ENCODE peak calls at places on chromosomes 16 and 17, in eight cellular contexts. L is SK-N-SH, P is HCT116, J is A549, T is GM12878, G is K562, M is GM23338, I is HepG2. R is an unnamed sample. For H3K4me1, the result is how much of the 10 kb centered on the place peaks cover.

GRCh38 chr16:69064164-69064563 is 41.3 kb upstream of the HAS3 start:
- DNase-seq in P (peak), G (no peak), I (no peak), M (no peak), L (no peak), T (no peak), J (peak), R (peak)

GRCh38 chr17:57852955-57853328 is 3.1 kb upstream of the MRPS23 start:
- DNase-seq in M (no peak), P (no peak), G (no peak), J (no peak), L (no peak), I (no peak), T (no peak), R (no peak)

GRCh38 chr16:87847785-87848675 is 21.3 kb downstream of the SLC7A5 start:
- DNase-seq in P (no peak), J (no peak), M (no peak), L (no peak), G (no peak), I (peak), T (no peak), R (no peak)

GRCh38 chr17:63961355-63962207 is 11.1 kb downstream of the SCN4A start:
- DNase-seq in I (peak), T (no peak), M (peak), J (peak), L (peak), G (peak), P (peak), R (no peak)

GRCh38 chr17:2971851-2972250 is 91.6 kb downstream of the OR1D5 start:
- DNase-seq in J (no peak), I (no peak), P (no peak), M (no peak), T (no peak), L (no peak), G (no peak), R (no peak)

GRCh38 chr17:53979991-53980390 is 157.3 kb downstream of the KIF2B start:
- DNase-seq in G (no peak), P (no peak), J (no peak), T (no peak), M (peak), I (no peak), L (no peak), R (no peak)

GRCh38 chr17:79615926-79616325 is 5.1 kb upstream of the RBFOX3 start:
- DNase-seq in L (no peak), M (no peak), J (no peak), P (no peak), G (no peak), T (no peak), I (no peak), R (no peak)

GRCh38 chr17:45307290-45308015 is 9.4 kb downstream of the MAP3K14 start:
- DNase-seq in G (no peak), J (peak), L (no peak), T (peak), I (no peak), P (no peak), M (no peak), R (no peak)

GRCh38 chr16:47316686-47317085 is 144.2 kb downstream of the ITFG1 start:
- DNase-seq in P (no peak), L (no peak), M (no peak), J (no peak), T (no peak), G (no peak), I (no peak), R (no peak)

GRCh38 chr17:64398330-64398729 is 7.7 kb upstream of the PECAM1 start:
- DNase-seq in P (no peak), J (no peak), G (no peak), L (no peak), I (no peak), M (no peak), T (no peak), R (no peak)

GRCh38 chr17:77692571-77693161 is 265.8 kb upstream of the TNRC6C start:
- DNase-seq in T (no peak), M (no peak), L (no peak), J (no peak), G (no peak), P (no peak), I (no peak), R (no peak)

DNA sequence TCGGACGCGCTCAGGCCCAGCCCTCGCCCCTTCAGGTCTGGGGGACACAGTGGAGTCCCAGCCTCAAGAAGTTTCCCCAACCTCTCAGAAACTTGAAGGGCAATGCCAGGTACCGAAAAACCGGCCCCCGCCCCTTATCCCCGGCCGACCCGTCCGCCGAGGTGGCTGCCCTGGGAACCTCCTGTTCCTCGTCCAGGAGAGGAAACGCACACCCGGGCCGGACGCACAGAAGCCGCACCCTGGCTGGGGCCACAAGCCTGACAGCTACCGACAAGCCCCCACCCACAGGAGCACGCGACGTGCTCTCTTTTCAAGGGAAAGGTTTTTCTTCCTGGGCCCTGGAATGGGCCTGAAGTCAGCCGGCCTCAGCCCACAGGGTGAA is 37.2 kb downstream of the CBFA2T3 start:
- DNase-seq in I (no peak), J (no peak), G (no peak), T (no peak), L (no peak), M (peak), P (no peak), R (no peak)
- H3K4me1 ChIP-seq in I (under half), J (under half), G (half or more), T (under half), L (under half), M (under half), P (under half), R (under half)

GRCh38 chr17:55420776-55421178 is 858 bp downstream of the MMD start:
- DNase-seq in G (peak), I (no peak), M (peak), T (no peak), L (peak), P (no peak), J (no peak), R (no peak)
- TF ChIP-seq REST in G (no peak), I (no peak), M (no peak), T (no peak), L (no peak), P (no peak), J (no peak), R (no peak)

GRCh38 chr16:3792472-3793012 is 75.2 kb upstream of the TRAP1 start:
- DNase-seq in L (no peak), I (no peak), G (no peak), M (no peak), T (no peak), P (no peak), J (no peak), R (no peak)

GRCh38 chr16:3789375-3790067 is 72.2 kb upstream of the TRAP1 start:
- DNase-seq in T (peak), I (no peak), P (no peak), J (no peak), G (no peak), M (no peak), L (no peak), R (no peak)

GRCh38 chr16:3788711-3789374 is 71.5 kb upstream of the TRAP1 start:
- DNase-seq in G (no peak), T (no peak), P (no peak), I (no peak), L (no peak), M (no peak), J (no peak), R (no peak)

GRCh38 chr16:3793161-3793576 is 75.8 kb upstream of the TRAP1 start:
- DNase-seq in T (no peak), J (peak), L (no peak), G (no peak), M (peak), P (no peak), I (no peak), R (no peak)

GRCh38 chr16:3791701-3792100 is 74.4 kb upstream of the TRAP1 start:
- DNase-seq in P (no peak), M (no peak), J (no peak), G (no peak), I (no peak), T (no peak), L (no peak), R (no peak)
- H3K4me1 ChIP-seq in P (under half), M (under half), J (under half), G (under half), I (under half), T (under half), L (under half), R (under half)

GRCh38 chr16:15643453-15644305 is 725 bp upstream of the MARF1 start:
- DNase-seq in J (peak), M (peak), L (peak), I (peak), T (no peak), G (no peak), P (peak), R (peak)
- TF ChIP-seq REST in J (no peak), M (no peak), L (no peak), I (no peak), T (no peak), G (peak), P (no peak), R (no peak)

GRCh38 chr17:27564463-27564862 is 66.5 kb upstream of the LGALS9 start:
- DNase-seq in L (no peak), T (no peak), G (peak), J (no peak), I (no peak), M (no peak), P (no peak), R (no peak)
- H3K4me1 ChIP-seq in L (under half), T (under half), G (under half), J (half or more), I (under half), M (under half), P (under half), R (under half)

GRCh38 chr17:62794666-62794971 is 13.5 kb downstream of the MARCHF10 start:
- DNase-seq in T (no peak), J (no peak), I (no peak), L (no peak), G (no peak), P (no peak), M (no peak), R (no peak)

GRCh38 chr17:62793919-62794665 is 14.0 kb downstream of the MARCHF10 start:
- DNase-seq in J (no peak), P (no peak), T (no peak), I (no peak), L (no peak), M (no peak), G (no peak), R (no peak)

GRCh38 chr17:62792122-62792800 is 15.9 kb downstream of the MARCHF10 start:
- DNase-seq in G (no peak), J (peak), M (no peak), T (no peak), L (no peak), P (peak), I (peak), R (peak)

GRCh38 chr17:62790554-62790953 is 17.6 kb downstream of the MARCHF10 start:
- DNase-seq in L (no peak), T (no peak), J (peak), G (no peak), P (no peak), I (no peak), M (no peak), R (peak)

DNA sequence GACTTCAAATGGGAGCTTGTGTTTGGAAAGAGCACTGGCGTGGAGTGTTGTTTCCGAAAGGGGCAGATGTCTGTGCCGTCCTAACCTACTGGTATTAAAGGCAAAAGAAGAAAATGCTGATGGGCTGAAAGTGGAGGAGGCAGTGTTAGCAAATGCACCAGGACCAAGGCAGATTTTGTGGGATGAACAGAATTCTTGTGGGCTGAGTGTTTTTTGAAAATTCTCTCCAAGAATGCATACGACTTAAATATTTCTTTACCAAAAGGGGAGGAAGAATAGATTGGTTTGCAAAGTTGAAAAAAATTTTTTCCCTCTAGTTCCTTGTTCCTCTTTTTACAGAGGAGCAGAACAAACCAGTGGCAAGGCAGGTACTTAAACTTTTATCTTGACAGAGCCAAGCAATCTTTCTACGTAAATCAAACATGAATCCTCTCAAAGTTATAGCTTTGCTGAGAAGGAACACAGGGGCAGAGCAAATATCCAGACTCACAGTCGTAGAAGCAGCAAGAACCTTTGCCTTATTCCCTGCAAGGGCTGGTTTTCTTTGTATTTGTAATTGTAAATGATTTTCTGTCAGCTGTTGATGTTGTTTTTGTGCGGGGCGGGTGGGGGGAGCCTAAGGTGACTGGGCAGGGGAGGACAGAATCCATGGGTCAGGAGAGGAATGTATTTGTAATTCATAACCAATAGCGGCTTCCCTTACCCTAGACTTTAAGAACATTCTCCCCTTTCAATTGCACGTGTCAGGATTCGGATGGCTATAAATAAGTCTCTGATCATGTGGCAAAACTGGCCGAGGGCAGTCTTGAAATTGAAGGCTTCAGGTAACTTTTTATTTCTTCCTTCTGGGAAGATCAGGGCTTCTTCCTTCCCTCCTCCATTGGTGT is 16.6 kb downstream of the MARCHF10 start:
- DNase-seq in I (no peak), T (no peak), M (no peak), P (no peak), L (no peak), J (peak), G (no peak), R (peak)
- TF ChIP-seq REST in I (no peak), T (no peak), M (no peak), P (no peak), L (no peak), J (no peak), G (no peak), R (no peak)

GRCh38 chr17:74757502-74757901 is 9.1 kb downstream of the NHERF1 start:
- DNase-seq in T (no peak), J (no peak), G (no peak), P (no peak), I (no peak), M (no peak), L (peak), R (no peak)
- H3K4me1 ChIP-seq in T (under half), J (half or more), G (half or more), P (half or more), I (half or more), M (under half), L (under half), R (under half)

DNA sequence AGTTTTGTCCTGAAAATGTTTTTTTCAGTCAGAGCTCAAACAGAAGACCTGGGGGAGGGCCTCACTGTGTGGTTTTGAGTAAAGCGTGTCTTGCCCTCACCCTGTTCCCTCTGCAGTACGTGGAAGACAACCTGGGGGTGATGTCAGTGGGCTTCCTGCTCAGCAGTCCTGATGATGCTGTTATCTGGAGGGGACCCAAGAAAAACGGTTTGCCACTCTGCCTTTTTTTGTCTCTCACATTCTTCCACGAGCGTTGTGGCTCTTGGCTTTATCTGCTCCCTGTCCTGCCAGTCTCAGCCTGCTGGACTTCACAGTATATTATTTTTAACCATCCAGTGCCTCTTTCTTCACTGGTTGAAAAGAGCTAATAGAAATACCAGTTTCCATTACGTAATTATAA is 12.9 kb downstream of the NUBP1 start:
- DNase-seq in G (no peak), I (no peak), J (no peak), P (no peak), T (no peak), L (no peak), M (no peak), R (no peak)
- TF ChIP-seq REST in G (no peak), I (no peak), J (no peak), P (no peak), T (no peak), L (no peak), M (no peak), R (no peak)

R was measured in Panc1.